ENCODE peak calls at places on chromosomes 16 and 17, in seven cellular contexts. N is HCT116, Y is H1, R is K562, K is HepG2, Q is GM12878, G is SK-N-SH. B is an unnamed sample.

GRCh38 chr16:30997000-30997886 is 12.2 kb downstream of the HSD3B7 start:
- DNase-seq in N (peak), Y (peak), R (peak), K (peak), Q (peak), G (peak), B (peak)

GRCh38 chr16:82996814-82997213 is 370.0 kb downstream of the CDH13 start:
- DNase-seq in N (no peak), Y (no peak), R (no peak), K (no peak), Q (no peak), G (no peak), B (no peak)

GRCh38 chr17:74449773-74450172 is 16.7 kb upstream of the CD300A start:
- DNase-seq in N (no peak), Y (no peak), R (no peak), K (no peak), Q (no peak), G (no peak), B (no peak)

GRCh38 chr17:9672691-9673090 is 27.4 kb downstream of the USP43 start:
- DNase-seq in N (no peak), Y (no peak), R (no peak), K (no peak), Q (no peak), G (no peak), B (no peak)

GRCh38 chr16:85507342-85507741 is 105.8 kb upstream of the GSE1 start:
- DNase-seq in N (no peak), Y (no peak), R (no peak), K (no peak), Q (no peak), G (no peak), B (peak)

GRCh38 chr17:36689089-36689667 is 87.8 kb downstream of the MRM1 start:
- DNase-seq in N (no peak), Y (no peak), R (no peak), K (no peak), Q (no peak), G (no peak), B (no peak)

GRCh38 chr16:49649013-49649785 is 206.7 kb downstream of the ZNF423 start:
- DNase-seq in N (no peak), Y (no peak), R (no peak), K (peak), Q (no peak), G (no peak), B (no peak)

GRCh38 chr16:75627856-75628255 is 4.8 kb upstream of the ADAT1 start:
- DNase-seq in N (no peak), Y (no peak), R (no peak), K (no peak), Q (no peak), G (no peak), B (no peak)

GRCh38 chr17:35515027-35515426 is 22.5 kb downstream of the SLFN12L start:
- DNase-seq in N (no peak), Y (no peak), R (no peak), K (no peak), Q (no peak), G (no peak), B (no peak)

GRCh38 chr17:75869282-75870141 is 8.9 kb downstream of the TRIM47 start:
- DNase-seq in N (no peak), Y (no peak), R (no peak), K (peak), Q (no peak), G (peak), B (no peak)

GRCh38 chr17:1256699-1257098 is 13.5 kb upstream of the BHLHA9 start:
- DNase-seq in N (no peak), Y (no peak), R (no peak), K (no peak), Q (no peak), G (no peak), B (no peak)

GRCh38 chr17:74335529-74336062 is 9.6 kb downstream of the KIF19 start:
- DNase-seq in N (no peak), Y (no peak), R (no peak), K (no peak), Q (no peak), G (no peak), B (no peak)

GRCh38 chr16:57817680-57818079 is 15.4 kb upstream of the KIFC3 start:
- DNase-seq in N (no peak), Y (no peak), R (no peak), K (no peak), Q (no peak), G (no peak), B (no peak)

GRCh38 chr17:43326490-43327275 is 72.1 kb upstream of the ARL4D start:
- DNase-seq in N (no peak), Y (no peak), R (no peak), K (no peak), Q (no peak), G (no peak), B (no peak)

GRCh38 chr17:43327834-43328420 is 70.9 kb upstream of the ARL4D start:
- DNase-seq in N (no peak), Y (no peak), R (no peak), K (no peak), Q (no peak), G (no peak), B (no peak)

GRCh38 chr17:43329183-43329582 is 69.6 kb upstream of the ARL4D start:
- DNase-seq in N (no peak), Y (no peak), R (no peak), K (no peak), Q (no peak), G (no peak), B (no peak)

GRCh38 chr17:43328650-43329049 is 70.1 kb upstream of the ARL4D start:
- DNase-seq in N (no peak), Y (no peak), R (no peak), K (no peak), Q (no peak), G (no peak), B (no peak)

GRCh38 chr17:43327421-43327820 is 71.4 kb upstream of the ARL4D start:
- DNase-seq in N (no peak), Y (no peak), R (no peak), K (no peak), Q (no peak), G (no peak), B (no peak)
- TF ChIP-seq JUND in N (no peak), Y (no peak), R (no peak), K (no peak), Q (no peak), G (peak), B (no peak)

GRCh38 chr17:41992576-41992975 is 24.7 kb downstream of the DNAJC7 start:
- DNase-seq in N (no peak), Y (no peak), R (no peak), K (no peak), Q (no peak), G (no peak), B (no peak)

GRCh38 chr17:41987642-41988041 is 21.0 kb downstream of the CNP start:
- DNase-seq in N (no peak), Y (no peak), R (no peak), K (no peak), Q (no peak), G (no peak), B (no peak)

GRCh38 chr17:41986634-41987033 is 20.0 kb downstream of the CNP start:
- DNase-seq in N (no peak), Y (no peak), R (no peak), K (no peak), Q (no peak), G (no peak), B (no peak)

GRCh38 chr17:41988418-41988817 is 21.8 kb downstream of the CNP start:
- DNase-seq in N (no peak), Y (no peak), R (no peak), K (no peak), Q (no peak), G (no peak), B (no peak)

GRCh38 chr17:41989702-41990419 is 23.3 kb downstream of the CNP start:
- DNase-seq in N (no peak), Y (no peak), R (no peak), K (peak), Q (no peak), G (no peak), B (no peak)
- TF ChIP-seq JUND in N (no peak), Y (no peak), R (no peak), K (no peak), Q (no peak), G (no peak), B (no peak)

GRCh38 chr16:65124596-65124995 is 2.7 kb upstream of the CDH11 start:
- DNase-seq in N (no peak), Y (no peak), R (no peak), K (no peak), Q (no peak), G (no peak), B (no peak)

GRCh38 chr16:65121870-65122723 is at the start of gene CDH11:
- DNase-seq in N (no peak), Y (no peak), R (no peak), K (no peak), Q (no peak), G (peak), B (no peak)

GRCh38 chr16:65122724-65122973 is 786 bp upstream of the CDH11 start:
- DNase-seq in N (no peak), Y (no peak), R (no peak), K (no peak), Q (no peak), G (no peak), B (no peak)

GRCh38 chr16:65123846-65124513 is 2.1 kb upstream of the CDH11 start:
- DNase-seq in N (no peak), Y (no peak), R (no peak), K (no peak), Q (no peak), G (no peak), B (no peak)

GRCh38 chr16:65122974-65123845 is 1.3 kb upstream of the CDH11 start:
- DNase-seq in N (no peak), Y (no peak), R (no peak), K (no peak), Q (no peak), G (peak), B (no peak)
- TF ChIP-seq JUND in N (no peak), Y (no peak), R (no peak), K (no peak), Q (no peak), G (no peak), B (no peak)

DNA sequence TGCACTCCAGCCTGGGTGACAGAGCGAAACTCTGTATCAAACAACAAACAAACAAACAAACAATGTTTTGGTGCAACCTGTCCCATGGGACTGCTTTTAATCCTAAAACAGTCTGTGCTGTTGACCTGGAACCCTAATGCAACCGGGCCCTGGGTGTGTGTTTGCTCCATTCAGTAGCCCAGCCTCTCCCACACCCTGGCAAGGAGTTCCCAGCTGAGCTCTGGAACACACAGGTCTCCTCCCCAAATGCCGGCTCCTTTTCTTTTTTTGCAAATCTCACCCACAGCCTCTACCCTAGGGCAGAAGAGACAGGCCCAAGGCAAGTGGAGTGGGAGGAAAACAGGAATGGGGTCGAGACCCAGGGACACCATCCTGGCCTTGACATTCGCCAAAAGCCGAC is 29.8 kb upstream of the RASD1 start:
- DNase-seq in N (no peak), Y (no peak), R (no peak), K (no peak), Q (no peak), G (no peak), B (no peak)
- TF ChIP-seq JUND in N (no peak), Y (no peak), R (no peak), K (no peak), Q (no peak), G (no peak), B (no peak)